ENCODE peak calls at places on chromosomes 5 and 9, in four cellular contexts. I, S, X and Z are unnamed samples.

GRCh38 chr5:133450311-133450710 is 162.0 kb downstream of the FSTL4 start:
- DNase-seq in X (no peak), I (no peak), S (no peak), Z (no peak)

GRCh38 chr9:121860744-121861143 is 209.3 kb downstream of the DAB2IP start:
- DNase-seq in X (no peak), S (no peak), I (no peak), Z (no peak)

GRCh38 chr5:181151146-181151545 is 3.8 kb downstream of the OR2V2 start:
- DNase-seq in X (no peak), S (no peak), I (no peak), Z (no peak)

GRCh38 chr5:101942321-101942882 is 353.7 kb downstream of the SLCO4C1 start:
- DNase-seq in I (no peak), S (peak; percentile 27), X (no peak), Z (peak; percentile 35)

GRCh38 chr5:110297152-110297670 is 429.3 kb downstream of the TMEM232 start:
- DNase-seq in X (no peak), I (no peak), S (no peak), Z (no peak)

GRCh38 chr5:150815010-150815409 is 31.3 kb upstream of the IRGM start:
- DNase-seq in X (no peak), I (no peak), S (no peak), Z (no peak)

GRCh38 chr5:180216646-180217171 is 7.7 kb upstream of the RASGEF1C start:
- DNase-seq in X (no peak), I (no peak), S (no peak), Z (no peak)

GRCh38 chr5:58198330-58198729 is 261.6 kb downstream of the PLK2 start:
- DNase-seq in S (no peak), X (no peak), I (no peak), Z (no peak)

GRCh38 chr9:135851748-135852147 is 55.6 kb downstream of the CAMSAP1 start:
- DNase-seq in I (no peak), X (no peak), S (no peak), Z (no peak)

GRCh38 chr5:111756701-111757581 is at the start of gene NREP:
- DNase-seq in I (peak; percentile 57), X (peak; percentile 68), S (peak; percentile 90), Z (peak; percentile 83)

GRCh38 chr9:21479152-21479702 is 2.9 kb downstream of the IFNE start:
- DNase-seq in I (no peak), X (no peak), S (no peak), Z (no peak)

GRCh38 chr9:77038281-77039036 is 19.0 kb downstream of the FOXB2 start:
- DNase-seq in I (no peak), X (no peak), S (no peak), Z (no peak)

GRCh38 chr9:21070887-21071286 is 6.9 kb downstream of the IFNB1 start:
- DNase-seq in I (no peak), S (no peak), X (no peak), Z (no peak)

GRCh38 chr5:178284996-178285395 is 52.4 kb upstream of the PHYKPL start:
- DNase-seq in S (no peak), X (no peak), I (no peak), Z (no peak)

GRCh38 chr9:89051421-89051820 is 60.2 kb downstream of the S1PR3 start:
- DNase-seq in S (no peak), X (no peak), I (no peak), Z (no peak)

GRCh38 chr5:158435161-158435616 is 576.2 kb upstream of the CLINT1 start:
- DNase-seq in I (peak; percentile 47), S (no peak), X (no peak), Z (no peak)

GRCh38 chr5:144812770-144813169 is 642.1 kb downstream of the KCTD16 start:
- DNase-seq in I (no peak), X (no peak), S (no peak), Z (no peak)

GRCh38 chr5:154753792-154754191 is 1.4 kb upstream of the LARP1 start:
- DNase-seq in I (no peak), X (no peak), S (no peak), Z (peak; percentile 33)

GRCh38 chr5:89268460-89268859 is 385.5 kb upstream of the MEF2C start:
- DNase-seq in S (no peak), X (no peak), I (peak; percentile 51), Z (no peak)

GRCh38 chr5:10599828-10600227 is 36.0 kb downstream of the ANKRD33B start:
- DNase-seq in X (no peak), I (no peak), S (no peak), Z (no peak)

GRCh38 chr9:78386746-78387145 is 89.8 kb downstream of the PSAT1 start:
- DNase-seq in S (no peak), I (no peak), X (no peak), Z (no peak)

GRCh38 chr5:54881286-54882005 is 103.9 kb downstream of the ESM1 start:
- DNase-seq in X (no peak), I (no peak), S (no peak), Z (no peak)

GRCh38 chr5:144374637-144375036 is 204.0 kb downstream of the KCTD16 start:
- DNase-seq in I (no peak), X (no peak), S (no peak), Z (no peak)

GRCh38 chr5:66669086-66669861 is 73.1 kb downstream of the MAST4 start:
- DNase-seq in I (no peak), X (no peak), S (no peak), Z (no peak)

GRCh38 chr5:157116483-157116954 is 7.7 kb upstream of the HAVCR2 start:
- DNase-seq in X (no peak), I (peak; percentile 63), S (no peak), Z (no peak)

GRCh38 chr9:121755581-121755980 is 104.1 kb downstream of the DAB2IP start:
- DNase-seq in S (no peak), X (no peak), I (no peak), Z (no peak)

GRCh38 chr9:5553211-5553610 is 42.9 kb downstream of the PDCD1LG2 start:
- DNase-seq in X (no peak), S (no peak), I (no peak), Z (no peak)

GRCh38 chr9:69932901-69933300 is 110.7 kb upstream of the MAMDC2 start:
- DNase-seq in I (no peak), S (peak; percentile 36), X (peak; percentile 6), Z (peak; percentile 13)

GRCh38 chr5:61496406-61497307 is 164.6 kb downstream of the ZSWIM6 start:
- DNase-seq in I (no peak), X (no peak), S (no peak), Z (no peak)

GRCh38 chr9:130282000-130282700 is 16.6 kb downstream of the HMCN2 start:
- DNase-seq in S (no peak), I (no peak), X (no peak), Z (no peak)

GRCh38 chr5:9820696-9821449 is 190.7 kb upstream of the TAS2R1 start:
- DNase-seq in X (no peak), I (no peak), S (no peak), Z (no peak)

GRCh38 chr5:143174714-143175398 is 228.6 kb downstream of the NR3C1 start:
- DNase-seq in S (no peak), I (peak; percentile 73), X (no peak), Z (no peak)

GRCh38 chr9:129310666-129311350 is 132.7 kb upstream of the IER5L start:
- DNase-seq in X (no peak), I (no peak), S (no peak), Z (no peak)

GRCh38 chr5:129379406-129379805 is 80.7 kb upstream of the ADAMTS19 start:
- DNase-seq in I (no peak), X (no peak), S (no peak), Z (no peak)

GRCh38 chr5:99900302-99900811 is 634.8 kb upstream of the FAM174A start:
- DNase-seq in X (no peak), S (no peak), I (no peak), Z (peak; percentile 23)

DNA sequence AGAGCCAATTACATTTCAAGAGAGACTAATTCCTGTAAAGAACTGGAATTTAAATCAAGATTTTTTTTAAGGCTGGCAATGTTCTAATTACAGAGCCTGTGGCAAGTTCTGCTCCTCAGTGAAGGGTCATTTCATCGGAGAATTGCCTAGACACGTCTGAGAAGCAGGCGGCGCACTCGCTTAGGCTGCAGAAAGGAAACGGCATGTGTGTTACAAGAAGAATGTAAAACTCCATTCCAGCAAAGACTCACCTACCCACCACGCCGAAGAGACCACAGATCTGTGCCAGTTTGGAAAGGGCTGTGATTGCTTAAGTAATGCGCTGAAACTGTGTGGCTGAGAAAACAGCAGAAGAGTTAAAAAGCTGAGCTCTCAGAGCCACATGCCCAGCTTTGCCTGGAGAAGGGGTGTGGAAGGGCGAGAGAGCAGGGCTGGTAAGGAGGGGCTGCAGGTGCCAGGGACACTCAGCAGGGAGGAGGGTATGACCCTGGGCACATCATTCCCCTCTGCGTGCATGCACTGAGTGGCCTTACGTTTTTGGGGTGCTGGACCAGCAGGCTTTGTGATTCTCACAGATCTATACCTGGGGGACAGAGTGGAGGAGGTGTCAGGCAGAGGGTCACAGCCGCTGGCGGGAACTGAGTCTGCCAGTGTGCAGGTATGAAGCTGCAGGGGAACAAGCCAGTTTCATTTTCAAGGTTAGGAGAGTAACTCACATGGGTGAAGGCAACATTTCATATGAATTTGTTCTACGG is 17.8 kb upstream of the SLC25A51 start:
- DNase-seq in I (no peak), S (no peak), X (no peak), Z (no peak)
- TF ChIP-seq FOXK2 in I (no peak), S (no peak), X (no peak), Z (no peak)

DNA sequence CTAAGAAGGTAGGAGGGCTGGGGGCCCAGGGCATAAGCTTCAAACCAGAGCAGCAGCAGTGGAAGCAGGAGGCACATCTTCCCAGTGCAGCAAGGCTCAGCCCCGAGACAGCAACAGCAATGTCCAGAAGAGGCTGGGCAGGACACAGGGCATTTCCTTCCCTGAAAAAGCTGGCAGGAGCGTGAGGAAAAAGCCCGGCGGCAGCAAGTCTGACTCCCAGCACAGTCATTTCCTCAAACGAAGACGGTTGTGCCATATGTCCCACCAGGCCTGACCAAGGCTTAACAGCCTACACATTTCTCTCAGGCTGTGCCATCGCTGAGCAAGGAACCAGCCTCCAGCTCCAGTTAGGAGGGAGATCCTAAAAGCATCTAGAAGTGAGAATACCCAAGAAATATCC is 74.5 kb downstream of the APTX start:
- DNase-seq in S (no peak), X (no peak), I (no peak), Z (no peak)
- TF ChIP-seq FOXK2 in S (no peak), X (no peak), I (no peak), Z (no peak)

DNA sequence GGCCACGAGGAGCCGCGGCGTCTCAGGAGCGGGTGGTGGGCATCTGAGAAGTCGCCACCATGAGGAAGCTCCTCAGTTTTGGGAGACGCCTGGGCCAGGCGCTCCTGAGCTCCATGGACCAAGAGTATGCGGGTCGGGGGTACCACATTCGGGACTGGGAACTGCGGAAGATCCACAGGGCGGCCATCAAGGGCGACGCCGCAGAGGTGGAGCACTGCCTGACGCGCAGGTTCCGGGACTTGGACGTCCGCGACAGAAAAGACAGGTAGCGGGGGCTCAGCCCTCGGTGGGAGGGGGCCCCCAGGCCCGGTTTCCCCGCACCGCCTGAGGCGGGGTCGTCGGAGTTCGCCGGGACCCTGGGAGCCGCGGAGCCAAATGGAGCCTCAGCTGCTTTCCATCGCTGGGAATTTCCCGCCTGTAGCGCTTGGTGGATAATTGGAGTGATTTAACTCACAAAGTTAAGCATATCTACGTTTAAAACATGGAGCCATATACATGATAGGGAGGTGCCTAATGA is 438 bp downstream of the ANKRD18B start:
- DNase-seq in S (no peak), I (no peak), X (peak; percentile 2), Z (peak; percentile 12)
- TF ChIP-seq FOXK2 in S (no peak), I (no peak), X (no peak), Z (no peak)

GRCh38 chr9:447230-448025 is 232.8 kb downstream of the DOCK8 start:
- DNase-seq in S (no peak), I (no peak), X (peak; percentile 12), Z (no peak)
- TF ChIP-seq FOXK2 in S (no peak), I (no peak), X (no peak), Z (no peak)